ENCODE peak calls at places on chromosomes 12 and 14, in ten cellular contexts. Y, F, N, W, B, J, M, G, P and A are unnamed samples.

GRCh38 chr12:89245090-89245489 is 107.2 kb downstream of the DUSP6 start:
- DNase-seq in F (no peak), Y (no peak), W (no peak), G (no peak), B (no peak), J (peak; percentile 80), M (no peak), P (no peak), N (no peak), A (no peak)

GRCh38 chr12:19979584-19979983 is 388.8 kb upstream of the PDE3A start:
- DNase-seq in F (no peak), J (no peak), N (no peak), Y (no peak), P (no peak), G (no peak), W (no peak), B (no peak), M (no peak), A (no peak)

GRCh38 chr12:29039013-29039412 is 110.1 kb upstream of the FAR2 start:
- DNase-seq in W (no peak), G (no peak), F (no peak), P (no peak), B (no peak), Y (no peak), M (no peak), N (no peak), J (peak; percentile 83), A (no peak)

GRCh38 chr14:52950410-52950897 is 396 bp downstream of the FERMT2 start:
- DNase-seq in F (no peak), B (peak; percentile 79), M (peak; percentile 74), J (peak; percentile 29), G (peak; percentile 67), Y (no peak), N (peak; percentile 35), P (peak; percentile 88), W (peak; percentile 55), A (peak; percentile 54)

GRCh38 chr12:53543539-53543938 is 36.3 kb upstream of the NPFF start:
- DNase-seq in F (peak; percentile 37), J (peak; percentile 73), P (peak; percentile 80), B (peak; percentile 60), Y (peak; percentile 53), W (peak; percentile 81), N (peak; percentile 48), M (peak; percentile 66), G (peak; percentile 66), A (peak; percentile 71)

GRCh38 chr12:32947203-32947795 is 50.7 kb upstream of the PKP2 start:
- DNase-seq in F (peak; percentile 3), J (no peak), B (no peak), W (peak; percentile 33), N (no peak), G (no peak), Y (no peak), M (no peak), P (no peak), A (no peak)

GRCh38 chr14:102590667-102591099 is 1.8 kb upstream of the RCOR1 start:
- DNase-seq in Y (no peak), N (peak; percentile 45), M (peak; percentile 50), W (peak; percentile 84), B (peak; percentile 43), G (peak; percentile 42), P (no peak), F (peak; percentile 54), J (peak; percentile 23), A (peak; percentile 79)

GRCh38 chr14:104348741-104349140 is 210.4 kb downstream of the KIF26A start:
- DNase-seq in W (no peak), P (peak; percentile 53), F (no peak), G (peak; percentile 4), J (no peak), N (no peak), Y (no peak), B (no peak), M (no peak), A (no peak)

GRCh38 chr12:125259525-125259924 is 194.3 kb downstream of the AACS start:
- DNase-seq in P (no peak), G (no peak), J (no peak), N (no peak), F (no peak), M (no peak), Y (no peak), B (no peak), W (no peak), A (no peak)

DNA sequence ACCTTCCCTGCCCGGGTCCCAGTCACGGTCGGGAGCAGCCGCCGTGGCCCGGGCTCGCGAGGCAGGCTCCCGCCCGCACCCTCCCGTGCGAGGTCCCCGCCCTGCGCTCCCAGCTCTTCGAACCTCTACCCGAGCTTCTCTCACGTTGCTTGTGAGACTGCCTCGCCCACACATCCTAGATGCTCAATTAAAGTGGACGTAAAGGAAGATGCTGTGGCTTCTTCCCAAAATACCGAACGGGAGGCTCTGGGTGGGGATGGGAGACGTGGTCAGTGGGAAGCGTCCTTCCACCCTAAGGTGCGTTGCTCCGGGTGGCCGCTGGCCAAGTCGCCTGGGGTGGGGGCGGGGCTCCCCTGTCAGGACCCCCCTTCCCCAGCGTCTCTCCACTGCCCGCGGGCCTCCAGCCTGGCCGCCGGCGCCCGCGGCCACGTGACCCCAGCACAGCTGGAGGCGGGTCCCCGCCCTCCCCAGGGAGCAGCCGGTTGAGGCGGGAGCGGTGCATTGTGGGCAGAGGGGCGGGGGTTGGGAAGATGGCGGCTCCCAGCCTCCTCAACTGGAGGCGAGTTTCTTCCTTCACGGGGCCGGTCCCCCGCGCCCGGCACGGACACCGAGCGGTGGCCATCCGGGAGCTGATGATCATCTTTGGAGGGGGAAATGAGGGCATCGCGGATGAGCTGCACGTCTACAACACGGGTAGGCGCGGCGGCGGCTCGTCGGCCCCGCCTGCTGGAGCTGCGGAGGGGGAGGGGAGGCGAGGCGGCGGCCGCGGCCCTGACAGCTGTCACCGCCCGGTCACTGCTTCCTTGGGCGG is at the start of gene HCFC2:
- DNase-seq in N (peak; percentile 91), G (peak; percentile 90), B (peak; percentile 89), P (peak; percentile 96), F (peak; percentile 60), M (peak; percentile 90), W (peak; percentile 82), Y (peak; percentile 61), J (peak; percentile 87), A (peak; percentile 91)
- TF ChIP-seq POLR2A in N (no peak), G (peak; percentile 43), B (peak; percentile 89), P (peak; percentile 64), F (peak; percentile 56), M (peak; percentile 59), W (peak; percentile 81), Y (peak; percentile 81), J (no peak), A (peak; percentile 33)

DNA sequence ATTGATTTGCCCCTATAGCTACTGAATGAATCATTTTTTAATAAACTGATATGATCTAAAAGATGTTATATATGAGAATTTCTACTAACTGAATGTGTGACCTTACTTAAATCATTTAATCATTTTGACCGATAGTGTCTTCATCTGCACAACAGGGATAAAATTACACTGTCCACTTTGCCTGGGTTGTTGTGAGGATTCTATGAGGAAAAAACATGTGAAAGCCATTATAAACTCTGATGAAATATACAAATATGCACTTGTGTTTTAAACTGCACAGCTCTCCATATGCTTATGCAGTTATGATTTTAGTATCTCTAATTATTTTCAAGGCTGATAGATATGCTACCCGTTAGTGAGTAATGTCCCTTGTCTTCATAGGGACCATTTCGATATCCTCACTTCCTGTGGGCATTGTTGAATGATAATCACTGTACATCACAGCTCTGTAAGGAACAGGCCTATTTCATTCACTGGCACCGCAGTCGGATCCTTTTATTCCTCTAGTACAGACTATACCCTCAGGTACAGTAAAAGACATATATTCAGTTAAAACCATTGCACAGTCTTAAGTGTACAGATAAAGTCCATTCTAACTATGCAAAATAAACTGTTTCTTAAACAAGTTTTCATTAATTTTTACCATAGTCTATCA is 88.7 kb upstream of the RAP1B start:
- DNase-seq in P (no peak), J (no peak), F (no peak), W (no peak), M (no peak), Y (no peak), B (no peak), G (no peak), N (no peak), A (no peak)
- H3K4me3 ChIP-seq in P (no peak overlapping the region), J (no peak overlapping the region), F (no peak overlapping the region), W (no peak overlapping the region), M (no peak overlapping the region), Y (no peak overlapping the region), B (no peak overlapping the region), G (no peak overlapping the region), N (no peak overlapping the region), A (no peak overlapping the region)

GRCh38 chr14:32128703-32129102 is 51.6 kb downstream of the ARHGAP5 start:
- DNase-seq in F (no peak), J (no peak), G (no peak), P (no peak), Y (no peak), N (no peak), B (no peak), M (no peak), W (no peak), A (no peak)

GRCh38 chr14:32134448-32135070 is 57.5 kb downstream of the ARHGAP5 start:
- DNase-seq in B (no peak), M (no peak), G (no peak), P (no peak), F (no peak), J (peak; percentile 59), W (peak; percentile 77), Y (no peak), N (no peak), A (no peak)

GRCh38 chr14:32129124-32129523 is 52.0 kb downstream of the ARHGAP5 start:
- DNase-seq in J (peak; percentile 58), N (no peak), M (no peak), B (no peak), P (no peak), G (no peak), Y (no peak), W (peak; percentile 64), F (no peak), A (no peak)
- H3K27ac ChIP-seq in J (no peak overlapping the region), N (no peak overlapping the region), M (no peak overlapping the region), B (no peak overlapping the region), P (peak overlapping the region; percentile 76), G (no peak overlapping the region), Y (no peak overlapping the region), W (peak overlapping the region; percentile 82), F (no peak overlapping the region), A (no peak overlapping the region)

GRCh38 chr14:99752486-99753121 is 40.6 kb upstream of the EML1 start:
- DNase-seq in J (peak; percentile 76), P (no peak), N (no peak), G (no peak), M (no peak), F (no peak), W (peak; percentile 47), B (no peak), Y (no peak), A (no peak)
- TF ChIP-seq POLR2A in J (no peak), P (no peak), N (no peak), G (no peak), M (no peak), F (no peak), W (no peak), B (no peak), Y (no peak), A (no peak)